ENCODE peak calls at places on chromosomes 16 and 17, in ten cellular contexts. One of them, this sample, is unnamed.
A peak's percentile ranks its signal among the peaks of the same experiment; 100 is the strongest.

GRCh38 chr16:86585821-86586611 is 7.7 kb downstream of the FOXL1 start:
- DNase-seq in nephron progenitor cell: no peak
- DNase-seq in heart left ventricle: no peak
- DNase-seq in activated T-cell treated with anti-CD3 and anti-CD28 coated beads, Interleukin-2, amount 50 U/mL, for 24 hours: no peak
- DNase-seq in mesendoderm: no peak
- DNase-seq in fibroblast of lung: peak; percentile 91
- DNase-seq in skeletal muscle cell: no peak
- DNase-seq in AG09319: peak; percentile 50
- DNase-seq in GM19239: no peak
- DNase-seq in T-helper 17 cell: no peak
- DNase-seq in this sample: peak; percentile 68

GRCh38 chr16:30805370-30806169 is 18.6 kb upstream of the ZNF629 start:
- DNase-seq in nephron progenitor cell: peak; percentile 81
- DNase-seq in heart left ventricle: peak; percentile 91
- DNase-seq in activated T-cell treated with anti-CD3 and anti-CD28 coated beads, Interleukin-2, amount 50 U/mL, for 24 hours: peak; percentile 79
- DNase-seq in mesendoderm: peak; percentile 85
- DNase-seq in fibroblast of lung: peak; percentile 83
- DNase-seq in skeletal muscle cell: no peak
- DNase-seq in AG09319: peak; percentile 45
- DNase-seq in GM19239: no peak
- DNase-seq in T-helper 17 cell: no peak
- DNase-seq in this sample: peak; percentile 68

GRCh38 chr17:80424261-80424660 is 9.3 kb downstream of the ENDOV start:
- DNase-seq in nephron progenitor cell: no peak
- DNase-seq in heart left ventricle: no peak
- DNase-seq in activated T-cell treated with anti-CD3 and anti-CD28 coated beads, Interleukin-2, amount 50 U/mL, for 24 hours: no peak
- DNase-seq in mesendoderm: no peak
- DNase-seq in fibroblast of lung: no peak
- DNase-seq in skeletal muscle cell: no peak
- DNase-seq in AG09319: no peak
- DNase-seq in GM19239: no peak
- DNase-seq in T-helper 17 cell: no peak
- DNase-seq in this sample: no peak

GRCh38 chr17:66115246-66115645 is 76.7 kb downstream of the CEP112 start:
- DNase-seq in nephron progenitor cell: no peak
- DNase-seq in heart left ventricle: no peak
- DNase-seq in activated T-cell treated with anti-CD3 and anti-CD28 coated beads, Interleukin-2, amount 50 U/mL, for 24 hours: no peak
- DNase-seq in mesendoderm: no peak
- DNase-seq in fibroblast of lung: peak; percentile 16
- DNase-seq in skeletal muscle cell: no peak
- DNase-seq in AG09319: no peak
- DNase-seq in GM19239: no peak
- DNase-seq in T-helper 17 cell: no peak
- DNase-seq in this sample: peak; percentile 27

GRCh38 chr16:17606460-17606859 is 135.7 kb upstream of the XYLT1 start:
- DNase-seq in nephron progenitor cell: no peak
- DNase-seq in heart left ventricle: no peak
- DNase-seq in activated T-cell treated with anti-CD3 and anti-CD28 coated beads, Interleukin-2, amount 50 U/mL, for 24 hours: no peak
- DNase-seq in mesendoderm: no peak
- DNase-seq in fibroblast of lung: no peak
- DNase-seq in skeletal muscle cell: no peak
- DNase-seq in AG09319: no peak
- DNase-seq in GM19239: no peak
- DNase-seq in T-helper 17 cell: no peak
- DNase-seq in this sample: no peak

GRCh38 chr16:29926675-29927522 is 873 bp upstream of the KCTD13 start:
- DNase-seq in nephron progenitor cell: peak; percentile 22
- DNase-seq in heart left ventricle: no peak
- DNase-seq in activated T-cell treated with anti-CD3 and anti-CD28 coated beads, Interleukin-2, amount 50 U/mL, for 24 hours: no peak
- DNase-seq in mesendoderm: no peak
- DNase-seq in fibroblast of lung: peak; percentile 49
- DNase-seq in skeletal muscle cell: no peak
- DNase-seq in AG09319: no peak
- DNase-seq in GM19239: no peak
- DNase-seq in T-helper 17 cell: no peak
- DNase-seq in this sample: no peak

GRCh38 chr16:50697881-50698767 is 4.7 kb downstream of the NOD2 start:
- DNase-seq in nephron progenitor cell: no peak
- DNase-seq in heart left ventricle: peak; percentile 54
- DNase-seq in activated T-cell treated with anti-CD3 and anti-CD28 coated beads, Interleukin-2, amount 50 U/mL, for 24 hours: peak; percentile 79
- DNase-seq in mesendoderm: no peak
- DNase-seq in fibroblast of lung: peak; percentile 36
- DNase-seq in skeletal muscle cell: no peak
- DNase-seq in AG09319: peak; percentile 8
- DNase-seq in GM19239: no peak
- DNase-seq in T-helper 17 cell: no peak
- DNase-seq in this sample: peak; percentile 24

GRCh38 chr17:11461993-11462548 is 136.2 kb upstream of the DNAH9 start:
- DNase-seq in nephron progenitor cell: no peak
- DNase-seq in heart left ventricle: no peak
- DNase-seq in activated T-cell treated with anti-CD3 and anti-CD28 coated beads, Interleukin-2, amount 50 U/mL, for 24 hours: no peak
- DNase-seq in mesendoderm: peak; percentile 31
- DNase-seq in fibroblast of lung: no peak
- DNase-seq in skeletal muscle cell: no peak
- DNase-seq in AG09319: no peak
- DNase-seq in GM19239: no peak
- DNase-seq in T-helper 17 cell: no peak
- DNase-seq in this sample: no peak

GRCh38 chr17:83174859-83175550 is 95.6 kb downstream of the METRNL start:
- DNase-seq in nephron progenitor cell: peak; percentile 1
- DNase-seq in heart left ventricle: no peak
- DNase-seq in activated T-cell treated with anti-CD3 and anti-CD28 coated beads, Interleukin-2, amount 50 U/mL, for 24 hours: no peak
- DNase-seq in mesendoderm: no peak
- DNase-seq in fibroblast of lung: no peak
- DNase-seq in skeletal muscle cell: no peak
- DNase-seq in AG09319: no peak
- DNase-seq in GM19239: no peak
- DNase-seq in T-helper 17 cell: no peak
- DNase-seq in this sample: no peak

GRCh38 chr17:17669081-17669850 is 12.0 kb upstream of the RAI1 start:
- DNase-seq in nephron progenitor cell: no peak
- DNase-seq in heart left ventricle: no peak
- DNase-seq in activated T-cell treated with anti-CD3 and anti-CD28 coated beads, Interleukin-2, amount 50 U/mL, for 24 hours: no peak
- DNase-seq in mesendoderm: peak; percentile 35
- DNase-seq in fibroblast of lung: no peak
- DNase-seq in skeletal muscle cell: no peak
- DNase-seq in AG09319: no peak
- DNase-seq in GM19239: no peak
- DNase-seq in T-helper 17 cell: no peak
- DNase-seq in this sample: no peak

GRCh38 chr16:72424776-72425175 is 252.8 kb upstream of the PMFBP1 start:
- DNase-seq in nephron progenitor cell: no peak
- DNase-seq in heart left ventricle: no peak
- DNase-seq in activated T-cell treated with anti-CD3 and anti-CD28 coated beads, Interleukin-2, amount 50 U/mL, for 24 hours: no peak
- DNase-seq in mesendoderm: no peak
- DNase-seq in fibroblast of lung: no peak
- DNase-seq in skeletal muscle cell: no peak
- DNase-seq in AG09319: no peak
- DNase-seq in GM19239: no peak
- DNase-seq in T-helper 17 cell: no peak
- DNase-seq in this sample: no peak

GRCh38 chr16:14321542-14321941 is 250.4 kb downstream of the MRTFB start:
- DNase-seq in nephron progenitor cell: no peak
- DNase-seq in heart left ventricle: peak; percentile 90
- DNase-seq in activated T-cell treated with anti-CD3 and anti-CD28 coated beads, Interleukin-2, amount 50 U/mL, for 24 hours: no peak
- DNase-seq in mesendoderm: peak; percentile 43
- DNase-seq in fibroblast of lung: no peak
- DNase-seq in skeletal muscle cell: no peak
- DNase-seq in AG09319: no peak
- DNase-seq in GM19239: no peak
- DNase-seq in T-helper 17 cell: no peak
- DNase-seq in this sample: no peak

GRCh38 chr17:55563363-55563762 is 52.1 kb upstream of the SMIM36 start:
- DNase-seq in nephron progenitor cell: no peak
- DNase-seq in heart left ventricle: no peak
- DNase-seq in activated T-cell treated with anti-CD3 and anti-CD28 coated beads, Interleukin-2, amount 50 U/mL, for 24 hours: no peak
- DNase-seq in mesendoderm: no peak
- DNase-seq in fibroblast of lung: peak; percentile 20
- DNase-seq in skeletal muscle cell: no peak
- DNase-seq in AG09319: no peak
- DNase-seq in GM19239: no peak
- DNase-seq in T-helper 17 cell: no peak
- DNase-seq in this sample: no peak

GRCh38 chr16:85361441-85362118 is 249.3 kb upstream of the CIBAR2 start:
- DNase-seq in nephron progenitor cell: no peak
- DNase-seq in heart left ventricle: peak; percentile 83
- DNase-seq in activated T-cell treated with anti-CD3 and anti-CD28 coated beads, Interleukin-2, amount 50 U/mL, for 24 hours: no peak
- DNase-seq in mesendoderm: no peak
- DNase-seq in fibroblast of lung: no peak
- DNase-seq in skeletal muscle cell: no peak
- DNase-seq in AG09319: no peak
- DNase-seq in GM19239: no peak
- DNase-seq in T-helper 17 cell: no peak
- DNase-seq in this sample: no peak

GRCh38 chr16:76819517-76819916 is 371.5 kb upstream of the MON1B start:
- DNase-seq in nephron progenitor cell: no peak
- DNase-seq in heart left ventricle: no peak
- DNase-seq in activated T-cell treated with anti-CD3 and anti-CD28 coated beads, Interleukin-2, amount 50 U/mL, for 24 hours: no peak
- DNase-seq in mesendoderm: no peak
- DNase-seq in fibroblast of lung: no peak
- DNase-seq in skeletal muscle cell: no peak
- DNase-seq in AG09319: no peak
- DNase-seq in GM19239: no peak
- DNase-seq in T-helper 17 cell: no peak
- DNase-seq in this sample: no peak

GRCh38 chr17:78998311-78999055 is 11.1 kb downstream of the CANT1 start:
- DNase-seq in nephron progenitor cell: no peak
- DNase-seq in heart left ventricle: peak; percentile 86
- DNase-seq in activated T-cell treated with anti-CD3 and anti-CD28 coated beads, Interleukin-2, amount 50 U/mL, for 24 hours: peak; percentile 11
- DNase-seq in mesendoderm: no peak
- DNase-seq in fibroblast of lung: no peak
- DNase-seq in skeletal muscle cell: no peak
- DNase-seq in AG09319: no peak
- DNase-seq in GM19239: no peak
- DNase-seq in T-helper 17 cell: no peak
- DNase-seq in this sample: no peak

This sample was measured in GM04504.